ENCODE peak calls at places on chromosomes 16 and 17, in six cellular contexts. M is left ventricle myocardium inferior; D is EH; O is mammary epithelial cell; J is HS-5; Y is CD4-positive, alpha-beta T cell. B is an unnamed sample.

GRCh38 chr16:7086842-7087616 is 245.6 kb upstream of the RBFOX1 start:
- DNase-seq in J (no peak), M (peak; percentile 33), O (no peak), D (no peak), Y (no peak), B (no peak)

GRCh38 chr16:72995151-72995881 is 52.6 kb downstream of the ZFHX3 start:
- DNase-seq in O (no peak), M (no peak), D (no peak), J (no peak), Y (no peak), B (no peak)

GRCh38 chr16:47888142-47888541 is 267.7 kb downstream of the ABCC12 start:
- DNase-seq in Y (no peak), O (peak; percentile 40), M (no peak), D (peak; percentile 77), J (peak; percentile 15), B (no peak)

GRCh38 chr17:18248300-18248731 is 10.2 kb downstream of the FLII start:
- DNase-seq in J (no peak), Y (peak; percentile 62), O (peak; percentile 55), D (peak; percentile 75), M (peak; percentile 53), B (peak; percentile 45)

GRCh38 chr17:82302991-82303943 is 14.1 kb downstream of the CD7 start:
- DNase-seq in M (no peak), J (no peak), Y (peak; percentile 47), O (no peak), D (no peak), B (no peak)

GRCh38 chr17:69414408-69415274 is at the start of gene MAP2K6:
- DNase-seq in Y (peak; percentile 83), O (peak; percentile 51), M (peak; percentile 85), D (peak; percentile 46), J (no peak), B (peak; percentile 70)

GRCh38 chr16:66479661-66480264 is 52.7 kb downstream of the BEAN1 start:
- DNase-seq in J (no peak), D (no peak), M (no peak), Y (no peak), O (no peak), B (no peak)

GRCh38 chr17:66523378-66524174 is 221.2 kb downstream of the PRKCA start:
- DNase-seq in O (no peak), Y (no peak), D (peak; percentile 47), J (no peak), M (no peak), B (no peak)

GRCh38 chr16:27640277-27640600 is 90.3 kb downstream of the KATNIP start:
- DNase-seq in D (no peak), O (peak; percentile 56), M (no peak), Y (no peak), J (no peak), B (no peak)

GRCh38 chr17:45973099-45973838 is 25.8 kb upstream of the STH start:
- DNase-seq in D (no peak), Y (no peak), J (no peak), M (peak; percentile 63), O (no peak), B (no peak)

B was measured in NCI-H345.